ENCODE peak calls at places on chromosomes 4 and X, in five cellular contexts. H is neuronal stem cell, G is esophagus squamous epithelium, W is lung, Z is cardiac muscle cell. U is an unnamed sample.

GRCh38 chrX:107766470-107767140 is 9.0 kb downstream of the TSC22D3 start:
- DNase-seq in H (no peak), G (no peak), W (no peak), Z (peak; percentile 80), U (no peak)

GRCh38 chrX:10327651-10328050 is 170.9 kb downstream of the CLCN4 start:
- DNase-seq in H (peak; percentile 4), G (no peak), W (no peak), Z (no peak), U (no peak)

GRCh38 chr4:57077550-57078311 is 32.5 kb downstream of the IGFBP7 start:
- DNase-seq in H (no peak), G (no peak), W (no peak), Z (peak; percentile 83), U (no peak)

GRCh38 chrX:47093248-47093647 is 15.0 kb downstream of the RGN start:
- DNase-seq in H (no peak), G (no peak), W (no peak), Z (peak; percentile 53), U (no peak)

GRCh38 chr4:19026281-19026680 is 1004.7 kb upstream of the LCORL start:
- DNase-seq in H (no peak), G (no peak), W (peak; percentile 35), Z (peak; percentile 24), U (no peak)

GRCh38 chr4:121140712-121141111 is 23.4 kb downstream of the TNIP3 start:
- DNase-seq in H (no peak), G (no peak), W (no peak), Z (peak; percentile 65), U (no peak)

GRCh38 chr4:177482367-177482766 is 40.1 kb upstream of the AGA start:
- DNase-seq in H (no peak), G (no peak), W (no peak), Z (no peak), U (no peak)

GRCh38 chr4:145097821-145098674 is at the start of the genes ABCE1 and ANAPC10:
- DNase-seq in H (peak; percentile 95), G (peak; percentile 77), W (peak; percentile 97), Z (peak; percentile 99), U (peak; percentile 95)

GRCh38 chr4:159413252-159413941 is 310.5 kb downstream of the RAPGEF2 start:
- DNase-seq in H (no peak), G (no peak), W (no peak), Z (peak; percentile 22), U (no peak)

GRCh38 chr4:134787315-134787714 is 585.7 kb upstream of the PABPC4L start:
- DNase-seq in H (no peak), G (no peak), W (no peak), Z (no peak), U (no peak)

GRCh38 chr4:39043058-39043696 is 11.0 kb upstream of the TMEM156 start:
- DNase-seq in H (no peak), G (no peak), W (no peak), Z (peak; percentile 43), U (no peak)
- H3K4me3 ChIP-seq in H (peak overlapping the region; percentile 55), G (peak overlapping the region; percentile 96), W (no peak overlapping the region), Z (no peak overlapping the region), U (no peak overlapping the region)

DNA sequence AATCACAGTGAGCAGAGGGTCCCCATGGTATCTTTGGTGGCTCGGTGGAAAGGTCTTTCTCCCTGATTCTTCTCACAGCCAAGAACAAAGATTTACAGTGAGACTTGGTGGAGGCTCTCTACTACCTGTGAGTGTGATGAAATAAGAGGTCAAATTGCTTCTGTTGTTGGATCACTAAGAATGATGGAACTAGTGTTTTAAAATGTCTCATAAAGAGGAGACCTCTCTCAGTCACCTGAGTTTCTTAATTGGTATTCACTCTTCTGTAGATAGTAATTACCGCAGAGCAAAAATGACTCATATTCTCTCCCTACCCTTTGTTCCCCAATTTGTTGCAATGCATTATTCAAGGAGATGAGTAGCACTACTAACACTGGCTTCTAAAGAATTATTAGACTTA is 100.9 kb upstream of the TBC1D9 start:
- DNase-seq in H (no peak), G (no peak), W (no peak), Z (no peak), U (no peak)
- H3K27ac ChIP-seq in H (no peak overlapping the region), G (peak overlapping the region; percentile 68), W (peak overlapping the region; percentile 28), Z (no peak overlapping the region), U (no peak overlapping the region)

DNA sequence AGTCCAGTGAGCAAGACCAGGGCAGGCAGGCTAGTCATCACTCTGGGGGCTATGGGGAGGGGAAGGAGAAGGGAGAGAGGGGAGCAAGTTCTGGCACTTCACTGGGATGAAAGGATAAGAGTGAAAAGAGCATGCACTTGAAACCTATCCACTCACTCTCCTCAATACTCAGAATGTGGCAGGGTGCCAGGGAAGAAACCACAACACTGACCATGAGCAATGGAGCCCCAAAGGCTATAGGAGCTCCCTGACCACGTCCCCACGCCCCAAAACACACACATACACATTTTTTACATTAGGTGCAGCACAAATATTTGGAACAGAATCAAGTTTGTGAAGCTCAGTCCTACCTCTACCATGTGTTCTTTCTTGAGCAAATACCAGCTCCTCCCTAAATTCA is 132.2 kb downstream of the IDS start:
- DNase-seq in H (no peak), G (no peak), W (no peak), Z (no peak), U (no peak)
- H3K4me3 ChIP-seq in H (no peak overlapping the region), G (no peak overlapping the region), W (no peak overlapping the region), Z (no peak overlapping the region), U (no peak overlapping the region)

GRCh38 chr4:48127231-48127881 is 6.7 kb downstream of the TXK start:
- DNase-seq in H (no peak), G (no peak), W (no peak), Z (peak; percentile 6), U (no peak)
- H3K27ac ChIP-seq in H (no peak overlapping the region), G (no peak overlapping the region), W (peak overlapping the region; percentile 69), Z (peak overlapping the region; percentile 35), U (peak overlapping the region; percentile 65)

DNA sequence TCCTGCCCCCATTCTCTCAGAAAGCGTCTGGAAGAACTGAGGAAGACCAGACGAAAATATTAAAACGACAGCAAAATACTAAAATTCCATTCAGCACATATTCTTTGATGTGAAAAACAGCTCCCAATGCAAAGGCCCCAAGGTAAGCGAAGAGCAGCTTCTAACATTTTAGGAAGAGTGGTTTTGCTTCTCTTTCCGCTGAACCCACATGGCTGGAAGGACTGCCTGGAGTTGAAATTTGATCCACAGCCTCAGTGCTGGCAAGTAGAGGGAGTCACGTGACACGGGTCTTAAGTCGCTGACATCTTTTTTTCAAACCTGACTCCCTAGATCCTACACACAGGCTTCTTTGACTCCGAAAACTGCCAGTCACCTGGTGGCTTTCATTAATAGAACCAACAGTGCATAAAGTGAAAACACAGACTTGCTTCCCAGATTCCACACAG is at the start of gene FAM13A:
- DNase-seq in H (peak; percentile 80), G (peak; percentile 3), W (peak; percentile 80), Z (peak; percentile 98), U (peak; percentile 88)
- H3K4me3 ChIP-seq in H (peak within 1 kb of the TSS; percentile 53), G (peak within 1 kb of the TSS; percentile 44), W (peak within 1 kb of the TSS; percentile 19), Z (peak within 1 kb of the TSS; percentile 67), U (peak within 1 kb of the TSS; percentile 71)

GRCh38 chrX:13064599-13065143 is 20.3 kb upstream of the FAM9C start:
- DNase-seq in H (no peak), G (no peak), W (no peak), Z (peak; percentile 85), U (no peak)
- H3K27ac ChIP-seq in H (no peak overlapping the region), G (peak overlapping the region; percentile 40), W (no peak overlapping the region), Z (no peak overlapping the region), U (peak overlapping the region; percentile 45)

DNA sequence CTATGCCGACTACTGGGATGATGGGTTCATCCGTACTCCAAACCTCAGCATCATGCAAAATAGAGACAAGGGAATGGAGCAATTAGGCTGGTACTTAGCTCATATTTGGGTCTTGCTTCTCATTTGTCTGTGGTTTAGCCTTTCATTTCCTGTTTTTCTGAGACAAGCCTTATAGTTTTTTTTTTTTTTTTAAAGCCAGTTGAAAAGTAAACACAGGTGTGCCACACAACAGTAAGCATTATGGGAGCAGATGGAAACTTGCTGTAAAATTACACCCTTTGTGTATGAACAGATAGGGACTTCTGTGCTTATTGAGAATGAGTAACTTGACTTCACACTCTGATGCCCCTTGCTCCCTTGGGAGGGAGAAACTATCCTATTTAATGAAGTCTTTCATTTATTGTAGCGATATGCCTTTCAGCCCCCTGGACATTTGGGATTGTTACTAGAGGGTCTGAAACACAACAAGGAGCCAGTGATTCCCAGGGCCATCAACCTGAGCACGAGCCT is 13.7 kb downstream of the RASSF6 start:
- DNase-seq in H (no peak), G (no peak), W (no peak), Z (no peak), U (no peak)
- H3K4me3 ChIP-seq in H (no peak overlapping the region), G (no peak overlapping the region), W (no peak overlapping the region), Z (no peak overlapping the region), U (no peak overlapping the region)